ENCODE peak calls at places on chromosomes 5 and 9, in eight cellular contexts. One of them, this sample, is unnamed.

GRCh38 chr9:90219548-90220118 is 423.0 kb downstream of the DIRAS2 start:
- DNase-seq in endodermal cell: peak; percentile 80
- DNase-seq in mammary epithelial cell: no peak
- DNase-seq in fibroblast of lung: no peak
- DNase-seq in colonic mucosa: peak; percentile 52
- DNase-seq in kidney: peak; percentile 77
- DNase-seq in IMR-90: no peak
- DNase-seq in SK-N-SH: no peak
- DNase-seq in this sample: peak; percentile 76

GRCh38 chr9:84154320-84154719 is 173.7 kb downstream of the RMI1 start:
- DNase-seq in endodermal cell: no peak
- DNase-seq in mammary epithelial cell: no peak
- DNase-seq in fibroblast of lung: peak; percentile 61
- DNase-seq in colonic mucosa: no peak
- DNase-seq in kidney: no peak
- DNase-seq in IMR-90: peak; percentile 61
- DNase-seq in SK-N-SH: no peak
- DNase-seq in this sample: no peak

GRCh38 chr5:155049569-155050383 is 36.2 kb downstream of the KIF4B start:
- DNase-seq in endodermal cell: peak; percentile 84
- DNase-seq in mammary epithelial cell: peak; percentile 9
- DNase-seq in fibroblast of lung: no peak
- DNase-seq in colonic mucosa: no peak
- DNase-seq in kidney: no peak
- DNase-seq in IMR-90: peak; percentile 4
- DNase-seq in SK-N-SH: no peak
- DNase-seq in this sample: peak; percentile 41

GRCh38 chr9:138010861-138011260 is 133.3 kb downstream of the CACNA1B start:
- DNase-seq in endodermal cell: no peak
- DNase-seq in mammary epithelial cell: no peak
- DNase-seq in fibroblast of lung: no peak
- DNase-seq in colonic mucosa: no peak
- DNase-seq in kidney: no peak
- DNase-seq in IMR-90: no peak
- DNase-seq in SK-N-SH: no peak
- DNase-seq in this sample: no peak

GRCh38 chr9:130689937-130690700 is 3.5 kb upstream of the EXOSC2 start:
- DNase-seq in endodermal cell: peak; percentile 86
- DNase-seq in mammary epithelial cell: peak; percentile 98
- DNase-seq in fibroblast of lung: peak; percentile 97
- DNase-seq in colonic mucosa: peak; percentile 93
- DNase-seq in kidney: no peak
- DNase-seq in IMR-90: peak; percentile 94
- DNase-seq in SK-N-SH: peak; percentile 72
- DNase-seq in this sample: peak; percentile 84

GRCh38 chr5:134455466-134455865 is 43.8 kb upstream of the CDKN2AIPNL start:
- DNase-seq in endodermal cell: no peak
- DNase-seq in mammary epithelial cell: no peak
- DNase-seq in fibroblast of lung: no peak
- DNase-seq in colonic mucosa: no peak
- DNase-seq in kidney: no peak
- DNase-seq in IMR-90: no peak
- DNase-seq in SK-N-SH: no peak
- DNase-seq in this sample: no peak

GRCh38 chr9:6598249-6598725 is 47.2 kb downstream of the GLDC start:
- DNase-seq in endodermal cell: no peak
- DNase-seq in mammary epithelial cell: peak; percentile 29
- DNase-seq in fibroblast of lung: no peak
- DNase-seq in colonic mucosa: no peak
- DNase-seq in kidney: no peak
- DNase-seq in IMR-90: peak; percentile 29
- DNase-seq in SK-N-SH: no peak
- DNase-seq in this sample: no peak

GRCh38 chr5:52983731-52984620 is 5.2 kb upstream of the ITGA2 start:
- DNase-seq in endodermal cell: no peak
- DNase-seq in mammary epithelial cell: no peak
- DNase-seq in fibroblast of lung: peak; percentile 87
- DNase-seq in colonic mucosa: no peak
- DNase-seq in kidney: no peak
- DNase-seq in IMR-90: peak; percentile 51
- DNase-seq in SK-N-SH: no peak
- DNase-seq in this sample: no peak

GRCh38 chr9:128233817-128234406 is 30.7 kb downstream of the DNM1 start:
- DNase-seq in endodermal cell: no peak
- DNase-seq in mammary epithelial cell: no peak
- DNase-seq in fibroblast of lung: no peak
- DNase-seq in colonic mucosa: no peak
- DNase-seq in kidney: peak; percentile 55
- DNase-seq in IMR-90: no peak
- DNase-seq in SK-N-SH: no peak
- DNase-seq in this sample: no peak

GRCh38 chr9:12776775-12777055 is 1.9 kb downstream of the LURAP1L start:
- DNase-seq in endodermal cell: no peak
- DNase-seq in mammary epithelial cell: no peak
- DNase-seq in fibroblast of lung: peak; percentile 72
- DNase-seq in colonic mucosa: no peak
- DNase-seq in kidney: no peak
- DNase-seq in IMR-90: peak; percentile 63
- DNase-seq in SK-N-SH: no peak
- DNase-seq in this sample: no peak

GRCh38 chr5:150637245-150638052 is 3.0 kb upstream of the SYNPO start:
- DNase-seq in endodermal cell: peak; percentile 82
- DNase-seq in mammary epithelial cell: peak; percentile 65
- DNase-seq in fibroblast of lung: peak; percentile 96
- DNase-seq in colonic mucosa: no peak
- DNase-seq in kidney: peak; percentile 72
- DNase-seq in IMR-90: peak; percentile 95
- DNase-seq in SK-N-SH: no peak
- DNase-seq in this sample: peak; percentile 67

GRCh38 chr9:21906878-21907277 is 87.3 kb downstream of the CDKN2A start:
- DNase-seq in endodermal cell: no peak
- DNase-seq in mammary epithelial cell: no peak
- DNase-seq in fibroblast of lung: peak; percentile 71
- DNase-seq in colonic mucosa: no peak
- DNase-seq in kidney: no peak
- DNase-seq in IMR-90: peak; percentile 89
- DNase-seq in SK-N-SH: no peak
- DNase-seq in this sample: no peak

GRCh38 chr5:176547811-176548210 is 1.3 kb upstream of the CDHR2 start:
- DNase-seq in endodermal cell: no peak
- DNase-seq in mammary epithelial cell: peak; percentile 78
- DNase-seq in fibroblast of lung: no peak
- DNase-seq in colonic mucosa: peak; percentile 83
- DNase-seq in kidney: no peak
- DNase-seq in IMR-90: no peak
- DNase-seq in SK-N-SH: no peak
- DNase-seq in this sample: no peak

GRCh38 chr9:87909310-87910041 is 8.3 kb upstream of the SPATA31C1 start:
- DNase-seq in endodermal cell: peak; percentile 80
- DNase-seq in mammary epithelial cell: no peak
- DNase-seq in fibroblast of lung: no peak
- DNase-seq in colonic mucosa: peak; percentile 96
- DNase-seq in kidney: peak; percentile 39
- DNase-seq in IMR-90: no peak
- DNase-seq in SK-N-SH: no peak
- DNase-seq in this sample: no peak

GRCh38 chr5:178777557-178777956 is 47.1 kb upstream of the ZNF354A start:
- DNase-seq in endodermal cell: no peak
- DNase-seq in mammary epithelial cell: no peak
- DNase-seq in fibroblast of lung: no peak
- DNase-seq in colonic mucosa: no peak
- DNase-seq in kidney: peak; percentile 43
- DNase-seq in IMR-90: no peak
- DNase-seq in SK-N-SH: no peak
- DNase-seq in this sample: no peak

GRCh38 chr9:8660383-8660782 is 860.8 kb upstream of the DMAC1 start:
- DNase-seq in endodermal cell: no peak
- DNase-seq in mammary epithelial cell: no peak
- DNase-seq in fibroblast of lung: peak; percentile 79
- DNase-seq in colonic mucosa: peak; percentile 46
- DNase-seq in kidney: no peak
- DNase-seq in IMR-90: no peak
- DNase-seq in SK-N-SH: no peak
- DNase-seq in this sample: no peak

GRCh38 chr9:90099262-90099982 is 494.6 kb downstream of the GADD45G start:
- DNase-seq in endodermal cell: no peak
- DNase-seq in mammary epithelial cell: peak; percentile 25
- DNase-seq in fibroblast of lung: peak; percentile 37
- DNase-seq in colonic mucosa: no peak
- DNase-seq in kidney: no peak
- DNase-seq in IMR-90: peak; percentile 13
- DNase-seq in SK-N-SH: peak; percentile 43
- DNase-seq in this sample: peak; percentile 24

GRCh38 chr9:115002371-115003120 is 72.2 kb upstream of the TNFSF8 start:
- DNase-seq in endodermal cell: no peak
- DNase-seq in mammary epithelial cell: no peak
- DNase-seq in fibroblast of lung: no peak
- DNase-seq in colonic mucosa: no peak
- DNase-seq in kidney: no peak
- DNase-seq in IMR-90: no peak
- DNase-seq in SK-N-SH: no peak
- DNase-seq in this sample: no peak

GRCh38 chr9:74953235-74953741 is 576 bp upstream of the C9orf40 start:
- DNase-seq in endodermal cell: no peak
- DNase-seq in mammary epithelial cell: peak; percentile 8
- DNase-seq in fibroblast of lung: no peak
- DNase-seq in colonic mucosa: peak; percentile 20
- DNase-seq in kidney: no peak
- DNase-seq in IMR-90: no peak
- DNase-seq in SK-N-SH: no peak
- DNase-seq in this sample: peak; percentile 12
- H3K9ac ChIP-seq in endodermal cell: peak overlapping the region; percentile 73
- H3K9ac ChIP-seq in mammary epithelial cell: peak overlapping the region; percentile 72
- H3K9ac ChIP-seq in fibroblast of lung: peak overlapping the region; percentile 92
- H3K9ac ChIP-seq in colonic mucosa: peak overlapping the region; percentile 95
- H3K9ac ChIP-seq in kidney: peak overlapping the region; percentile 85
- H3K9ac ChIP-seq in IMR-90: no peak overlapping the region
- H3K9ac ChIP-seq in SK-N-SH: peak overlapping the region; percentile 79
- H3K9ac ChIP-seq in this sample: no peak overlapping the region

DNA sequence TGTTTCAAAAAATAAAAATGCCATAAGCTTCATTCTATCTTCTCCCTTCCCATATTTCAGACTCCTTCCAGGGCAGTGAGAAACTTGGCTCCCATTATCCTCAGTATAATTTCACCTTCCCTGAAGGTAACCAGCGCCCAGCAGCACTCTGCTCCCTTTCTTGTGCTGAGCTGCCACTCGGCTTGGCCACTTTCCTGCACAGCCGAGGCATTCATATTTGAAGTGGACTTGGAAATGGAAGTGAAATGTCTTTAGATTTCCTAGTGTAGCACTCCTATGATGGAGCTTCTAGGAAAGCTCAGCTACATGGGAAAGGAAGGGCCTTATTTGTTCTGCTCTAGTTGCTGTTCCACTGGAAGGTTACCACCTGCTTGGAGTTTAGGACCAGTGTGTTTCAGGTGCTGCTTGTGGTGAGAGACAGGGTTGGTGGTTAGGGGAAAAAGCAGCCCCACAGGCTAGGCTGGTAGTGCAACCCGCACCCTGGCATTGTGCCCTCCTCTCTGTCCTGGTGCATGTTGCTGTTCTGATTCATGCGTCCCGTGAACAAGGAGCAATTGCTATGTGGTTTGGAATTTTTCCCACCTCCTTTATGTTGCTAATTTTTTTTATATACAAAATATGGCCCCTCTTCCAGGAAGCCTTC is 53.8 kb downstream of the RAD23B start:
- DNase-seq in endodermal cell: no peak
- DNase-seq in mammary epithelial cell: peak; percentile 81
- DNase-seq in fibroblast of lung: peak; percentile 76
- DNase-seq in colonic mucosa: no peak
- DNase-seq in kidney: no peak
- DNase-seq in IMR-90: peak; percentile 56
- DNase-seq in SK-N-SH: no peak
- DNase-seq in this sample: no peak
- TF ChIP-seq CTCF in endodermal cell: no peak
- TF ChIP-seq CTCF in mammary epithelial cell: no peak
- TF ChIP-seq CTCF in fibroblast of lung: no peak
- TF ChIP-seq CTCF in colonic mucosa: no peak
- TF ChIP-seq CTCF in kidney: no peak
- TF ChIP-seq CTCF in IMR-90: no peak
- TF ChIP-seq CTCF in SK-N-SH: no peak
- TF ChIP-seq CTCF in this sample: no peak

GRCh38 chr5:168979140-168979539 is 321.8 kb downstream of the SLIT3 start:
- DNase-seq in endodermal cell: no peak
- DNase-seq in mammary epithelial cell: no peak
- DNase-seq in fibroblast of lung: no peak
- DNase-seq in colonic mucosa: no peak
- DNase-seq in kidney: no peak
- DNase-seq in IMR-90: no peak
- DNase-seq in SK-N-SH: no peak
- DNase-seq in this sample: no peak

GRCh38 chr5:168988699-168989098 is 312.2 kb downstream of the SLIT3 start:
- DNase-seq in endodermal cell: no peak
- DNase-seq in mammary epithelial cell: no peak
- DNase-seq in fibroblast of lung: no peak
- DNase-seq in colonic mucosa: no peak
- DNase-seq in kidney: no peak
- DNase-seq in IMR-90: no peak
- DNase-seq in SK-N-SH: no peak
- DNase-seq in this sample: no peak

GRCh38 chr5:168985454-168985853 is 315.5 kb downstream of the SLIT3 start:
- DNase-seq in endodermal cell: peak; percentile 75
- DNase-seq in mammary epithelial cell: no peak
- DNase-seq in fibroblast of lung: no peak
- DNase-seq in colonic mucosa: no peak
- DNase-seq in kidney: no peak
- DNase-seq in IMR-90: no peak
- DNase-seq in SK-N-SH: no peak
- DNase-seq in this sample: no peak

GRCh38 chr5:168987540-168988300 is 313.2 kb downstream of the SLIT3 start:
- DNase-seq in endodermal cell: peak; percentile 94
- DNase-seq in mammary epithelial cell: peak; percentile 55
- DNase-seq in fibroblast of lung: peak; percentile 47
- DNase-seq in colonic mucosa: peak; percentile 78
- DNase-seq in kidney: no peak
- DNase-seq in IMR-90: peak; percentile 58
- DNase-seq in SK-N-SH: peak; percentile 63
- DNase-seq in this sample: peak; percentile 79

GRCh38 chr5:168984135-168984675 is 316.7 kb downstream of the SLIT3 start:
- DNase-seq in endodermal cell: peak; percentile 64
- DNase-seq in mammary epithelial cell: no peak
- DNase-seq in fibroblast of lung: no peak
- DNase-seq in colonic mucosa: no peak
- DNase-seq in kidney: no peak
- DNase-seq in IMR-90: no peak
- DNase-seq in SK-N-SH: no peak
- DNase-seq in this sample: no peak
- H3K9ac ChIP-seq in endodermal cell: no peak overlapping the region
- H3K9ac ChIP-seq in mammary epithelial cell: no peak overlapping the region
- H3K9ac ChIP-seq in fibroblast of lung: no peak overlapping the region
- H3K9ac ChIP-seq in colonic mucosa: no peak overlapping the region
- H3K9ac ChIP-seq in kidney: no peak overlapping the region
- H3K9ac ChIP-seq in IMR-90: no peak overlapping the region
- H3K9ac ChIP-seq in SK-N-SH: no peak overlapping the region
- H3K9ac ChIP-seq in this sample: no peak overlapping the region

DNA sequence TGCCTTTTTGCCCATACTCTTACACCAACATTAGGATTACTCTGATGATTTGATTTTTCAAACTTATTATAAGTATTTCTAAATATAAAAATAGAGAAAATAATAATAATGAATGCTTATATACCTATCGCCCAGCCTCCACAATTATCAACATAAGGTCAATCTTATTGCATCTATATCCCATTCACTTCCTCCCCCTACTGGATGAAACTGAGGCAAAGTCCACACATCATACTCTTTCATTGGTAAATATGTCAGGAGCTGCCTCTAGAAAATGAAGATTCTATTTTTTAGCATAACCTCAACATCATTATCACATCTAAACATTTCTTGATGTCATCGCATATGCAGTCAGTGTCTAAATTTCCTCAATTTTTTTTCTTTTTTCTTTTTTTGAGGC is 44.3 kb downstream of the SH3RF2 start:
- DNase-seq in endodermal cell: no peak
- DNase-seq in mammary epithelial cell: no peak
- DNase-seq in fibroblast of lung: no peak
- DNase-seq in colonic mucosa: no peak
- DNase-seq in kidney: no peak
- DNase-seq in IMR-90: no peak
- DNase-seq in SK-N-SH: no peak
- DNase-seq in this sample: no peak
- TF ChIP-seq CTCF in endodermal cell: peak; percentile 67
- TF ChIP-seq CTCF in mammary epithelial cell: peak; percentile 33
- TF ChIP-seq CTCF in fibroblast of lung: no peak
- TF ChIP-seq CTCF in colonic mucosa: peak; percentile 25
- TF ChIP-seq CTCF in kidney: no peak
- TF ChIP-seq CTCF in IMR-90: no peak
- TF ChIP-seq CTCF in SK-N-SH: no peak
- TF ChIP-seq CTCF in this sample: peak; percentile 47